ENCODE peak calls at places on chromosomes 4 and X, in eight cellular contexts. M is HuH-7, U is uterus, J is DMS79, S is NCI-H345, Y is HCT116, D is islet precursor cell, O is mammary epithelial cell. F is an unnamed sample.

GRCh38 chr4:76504613-76505465 is 69.8 kb downstream of the SHROOM3 start:
- DNase-seq in M (no peak), U (no peak), J (no peak), S (peak; percentile 32), Y (peak; percentile 57), D (no peak), O (peak; percentile 27), F (peak; percentile 40)

GRCh38 chr4:151691639-151692442 is 69.0 kb downstream of the GATB start:
- DNase-seq in M (no peak), U (no peak), J (no peak), S (no peak), Y (no peak), D (no peak), O (no peak), F (no peak)

GRCh38 chr4:123952530-123953274 is 556.1 kb downstream of the SPRY1 start:
- DNase-seq in M (no peak), U (no peak), J (no peak), S (no peak), Y (no peak), D (no peak), O (peak; percentile 74), F (no peak)

GRCh38 chrX:113651306-113651705 is 810.7 kb upstream of the AMOT start:
- DNase-seq in M (no peak), U (no peak), J (no peak), S (no peak), Y (no peak), D (no peak), O (no peak), F (no peak)

GRCh38 chrX:18377802-18378201 is 23.3 kb upstream of the SCML2 start:
- DNase-seq in M (peak; percentile 17), U (no peak), J (no peak), S (peak; percentile 33), Y (peak; percentile 29), D (peak; percentile 62), O (no peak), F (no peak)

GRCh38 chr4:3375688-3376087 is 66.1 kb upstream of the HGFAC start:
- DNase-seq in M (no peak), U (no peak), J (no peak), S (peak; percentile 68), Y (no peak), D (no peak), O (peak; percentile 67), F (peak; percentile 70)

GRCh38 chr4:36394352-36394903 is 113.0 kb downstream of the DTHD1 start:
- DNase-seq in M (no peak), U (no peak), J (no peak), S (no peak), Y (peak; percentile 60), D (no peak), O (no peak), F (no peak)

GRCh38 chr4:48367016-48367415 is 25.7 kb downstream of the SLAIN2 start:
- DNase-seq in M (peak; percentile 8), U (no peak), J (no peak), S (no peak), Y (no peak), D (no peak), O (no peak), F (no peak)

GRCh38 chr4:37561803-37562207 is 124.4 kb downstream of the RELL1 start:
- DNase-seq in M (no peak), U (no peak), J (no peak), S (peak; percentile 61), Y (no peak), D (no peak), O (peak; percentile 72), F (no peak)

GRCh38 chr4:78776031-78776728 is at the start of gene BMP2K:
- DNase-seq in M (peak; percentile 68), U (peak; percentile 81), J (peak; percentile 28), S (peak; percentile 76), Y (peak; percentile 27), D (peak; percentile 94), O (peak; percentile 68), F (peak; percentile 57)

GRCh38 chrX:52504551-52504950 is 8.9 kb downstream of the XAGE1A start:
- DNase-seq in M (no peak), U (no peak), J (no peak), S (no peak), Y (no peak), D (no peak), O (no peak), F (no peak)

GRCh38 chrX:104113237-104113965 is 1.1 kb downstream of the ZCCHC18 start:
- DNase-seq in M (peak; percentile 29), U (peak; percentile 47), J (peak; percentile 49), S (peak; percentile 61), Y (no peak), D (peak; percentile 80), O (peak; percentile 53), F (no peak)

GRCh38 chr4:101160792-101161592 is 186.3 kb downstream of the PPP3CA start:
- DNase-seq in M (no peak), U (no peak), J (no peak), S (no peak), Y (peak; percentile 84), D (no peak), O (no peak), F (no peak)

GRCh38 chrX:144335402-144335801 is 451.5 kb downstream of the UBE2NL start:
- DNase-seq in M (no peak), U (no peak), J (no peak), S (no peak), Y (no peak), D (no peak), O (no peak), F (no peak)

GRCh38 chr4:147543039-147543438 is 62.1 kb downstream of the EDNRA start:
- DNase-seq in M (no peak), U (no peak), J (no peak), S (no peak), Y (no peak), D (no peak), O (no peak), F (no peak)

GRCh38 chr4:2060578-2061207 is 1.6 kb downstream of the NAT8L start:
- DNase-seq in M (no peak), U (no peak), J (no peak), S (no peak), Y (no peak), D (peak; percentile 80), O (no peak), F (no peak)

GRCh38 chr4:113434247-113434587 is 327.3 kb downstream of the CAMK2D start:
- DNase-seq in M (no peak), U (no peak), J (no peak), S (no peak), Y (no peak), D (no peak), O (no peak), F (no peak)

GRCh38 chr4:124111922-124112321 is 600.6 kb downstream of the ANKRD50 start:
- DNase-seq in M (peak; percentile 17), U (no peak), J (no peak), S (peak; percentile 39), Y (peak; percentile 59), D (peak; percentile 59), O (peak; percentile 52), F (peak; percentile 45)

GRCh38 chr4:1366371-1367229 is 19.6 kb downstream of the UVSSA start:
- DNase-seq in M (no peak), U (no peak), J (no peak), S (no peak), Y (no peak), D (no peak), O (no peak), F (no peak)

GRCh38 chr4:186852078-186852420 is 128.4 kb upstream of the FAT1 start:
- DNase-seq in M (no peak), U (no peak), J (no peak), S (no peak), Y (no peak), D (no peak), O (peak; percentile 58), F (no peak)

GRCh38 chrX:10615931-10616780 is 4.2 kb downstream of the MID1 start:
- DNase-seq in M (no peak), U (peak; percentile 24), J (no peak), S (peak; percentile 10), Y (no peak), D (peak; percentile 72), O (no peak), F (no peak)

GRCh38 chr4:1644906-1645657 is 39.0 kb downstream of the FAM53A start:
- DNase-seq in M (no peak), U (peak; percentile 61), J (peak; percentile 26), S (no peak), Y (no peak), D (no peak), O (peak; percentile 62), F (no peak)

GRCh38 chr4:94390804-94391410 is 48.3 kb upstream of the HPGDS start:
- DNase-seq in M (no peak), U (no peak), J (no peak), S (peak; percentile 4), Y (no peak), D (no peak), O (no peak), F (no peak)

GRCh38 chr4:102501176-102501634 is at the start of gene NFKB1:
- DNase-seq in M (peak; percentile 44), U (peak; percentile 56), J (no peak), S (peak; percentile 23), Y (no peak), D (peak; percentile 79), O (peak; percentile 93), F (peak; percentile 10)

GRCh38 chr4:169282429-169283113 is 11.8 kb upstream of the SH3RF1 start:
- DNase-seq in M (no peak), U (no peak), J (no peak), S (no peak), Y (no peak), D (no peak), O (peak; percentile 63), F (no peak)

GRCh38 chr4:57103051-57103450 is 7.1 kb downstream of the IGFBP7 start:
- DNase-seq in M (no peak), U (no peak), J (no peak), S (no peak), Y (no peak), D (no peak), O (no peak), F (no peak)

GRCh38 chr4:89660851-89661250 is 176.1 kb downstream of the SNCA start:
- DNase-seq in M (no peak), U (no peak), J (no peak), S (no peak), Y (no peak), D (no peak), O (no peak), F (no peak)

GRCh38 chrX:38192007-38192625 is 28.6 kb downstream of the SRPX start:
- DNase-seq in M (peak; percentile 2), U (no peak), J (no peak), S (peak; percentile 4), Y (no peak), D (no peak), O (no peak), F (no peak)

GRCh38 chrX:43500240-43500639 is 155.9 kb upstream of the MAOA start:
- DNase-seq in M (no peak), U (no peak), J (no peak), S (no peak), Y (no peak), D (no peak), O (no peak), F (no peak)

GRCh38 chr4:181582595-181582994 is 660.6 kb upstream of the TENM3 start:
- DNase-seq in M (no peak), U (no peak), J (no peak), S (no peak), Y (no peak), D (no peak), O (no peak), F (no peak)

GRCh38 chrX:54171527-54171926 is 11.5 kb downstream of the FAM120C start:
- DNase-seq in M (no peak), U (no peak), J (no peak), S (no peak), Y (no peak), D (no peak), O (no peak), F (no peak)

GRCh38 chr4:108852691-108853090 is 89.8 kb upstream of the ETNPPL start:
- DNase-seq in M (no peak), U (no peak), J (no peak), S (no peak), Y (no peak), D (no peak), O (no peak), F (no peak)

GRCh38 chrX:63418211-63418610 is 67.1 kb upstream of the SPIN4 start:
- DNase-seq in M (no peak), U (no peak), J (no peak), S (no peak), Y (no peak), D (no peak), O (no peak), F (no peak)

GRCh38 chr4:20652226-20652836 is 47.9 kb upstream of the PACRGL start:
- DNase-seq in M (no peak), U (no peak), J (no peak), S (no peak), Y (no peak), D (no peak), O (no peak), F (no peak)